ENCODE peak calls at places on chromosomes 3 and 15, in four cellular contexts. G is esophagus squamous epithelium, Z is sigmoid colon, B is transverse colon. S is an unnamed sample.

GRCh38 chr3:112090899-112091586 is 4.9 kb downstream of the C3orf52 start:
- DNase-seq in G (no peak), Z (no peak), B (peak; percentile 44), S (no peak)

GRCh38 chr15:101267320-101268104 is 9.8 kb downstream of the SELENOS start:
- DNase-seq in Z (no peak), G (no peak), B (no peak), S (no peak)

GRCh38 chr3:187693431-187693830 is 8.9 kb downstream of the RTP2 start:
- DNase-seq in B (no peak), G (no peak), Z (no peak), S (no peak)

GRCh38 chr3:18847583-18848197 is 300.6 kb upstream of the KCNH8 start:
- DNase-seq in Z (no peak), B (no peak), G (no peak), S (no peak)

GRCh38 chr3:111159391-111159790 is 87.8 kb downstream of the NECTIN3 start:
- DNase-seq in G (no peak), Z (no peak), B (no peak), S (no peak)

GRCh38 chr15:25717861-25718504 is 145.1 kb downstream of the ATP10A start:
- DNase-seq in G (no peak), Z (peak; percentile 55), B (no peak), S (no peak)

GRCh38 chr15:52379395-52380111 is 83.9 kb upstream of the MYO5C start:
- DNase-seq in Z (no peak), G (no peak), B (no peak), S (no peak)

GRCh38 chr15:80081390-80081789 is 21.9 kb downstream of the ZFAND6 start:
- DNase-seq in B (no peak), G (no peak), Z (no peak), S (no peak)

GRCh38 chr3:42700366-42701288 is 2.0 kb downstream of the HHATL start:
- DNase-seq in Z (no peak), G (no peak), B (no peak), S (no peak)

GRCh38 chr15:25673972-25674371 is 189.2 kb downstream of the ATP10A start:
- DNase-seq in G (no peak), Z (no peak), B (no peak), S (no peak)

GRCh38 chr3:112803472-112803871 is 43.2 kb downstream of the CD200R1L start:
- DNase-seq in Z (no peak), B (no peak), G (no peak), S (no peak)

GRCh38 chr3:33636125-33636855 is 81.8 kb downstream of the CLASP2 start:
- DNase-seq in G (no peak), Z (no peak), B (no peak), S (peak; percentile 12)

GRCh38 chr3:134090031-134090430 is 60.3 kb upstream of the SLCO2A1 start:
- DNase-seq in B (no peak), G (no peak), Z (no peak), S (no peak)

GRCh38 chr3:49401758-49402157 is 10.0 kb downstream of the RHOA start:
- DNase-seq in Z (no peak), G (no peak), B (no peak), S (no peak)

GRCh38 chr3:100216713-100217112 is 44.1 kb upstream of the TBC1D23 start:
- DNase-seq in Z (no peak), B (no peak), G (no peak), S (no peak)

GRCh38 chr3:171916888-171917287 is 73.7 kb downstream of the TMEM212 start:
- DNase-seq in B (no peak), G (no peak), Z (no peak), S (no peak)

GRCh38 chr15:43900964-43901363 is 74.2 kb downstream of the WDR76 start:
- DNase-seq in G (no peak), Z (no peak), B (no peak), S (no peak)

GRCh38 chr15:74799843-74800558 is 12.6 kb upstream of the LMAN1L start:
- DNase-seq in G (no peak), Z (peak; percentile 80), B (peak; percentile 91), S (peak; percentile 61)

GRCh38 chr3:47961815-47962606 is 54.2 kb downstream of the MAP4 start:
- DNase-seq in Z (no peak), G (no peak), B (no peak), S (no peak)

GRCh38 chr3:98890960-98891910 is 10.3 kb downstream of the DCBLD2 start:
- DNase-seq in Z (no peak), G (no peak), B (no peak), S (no peak)

GRCh38 chr15:98775498-98776230 is 127.3 kb downstream of the IGF1R start:
- DNase-seq in Z (no peak), G (no peak), B (no peak), S (no peak)

DNA sequence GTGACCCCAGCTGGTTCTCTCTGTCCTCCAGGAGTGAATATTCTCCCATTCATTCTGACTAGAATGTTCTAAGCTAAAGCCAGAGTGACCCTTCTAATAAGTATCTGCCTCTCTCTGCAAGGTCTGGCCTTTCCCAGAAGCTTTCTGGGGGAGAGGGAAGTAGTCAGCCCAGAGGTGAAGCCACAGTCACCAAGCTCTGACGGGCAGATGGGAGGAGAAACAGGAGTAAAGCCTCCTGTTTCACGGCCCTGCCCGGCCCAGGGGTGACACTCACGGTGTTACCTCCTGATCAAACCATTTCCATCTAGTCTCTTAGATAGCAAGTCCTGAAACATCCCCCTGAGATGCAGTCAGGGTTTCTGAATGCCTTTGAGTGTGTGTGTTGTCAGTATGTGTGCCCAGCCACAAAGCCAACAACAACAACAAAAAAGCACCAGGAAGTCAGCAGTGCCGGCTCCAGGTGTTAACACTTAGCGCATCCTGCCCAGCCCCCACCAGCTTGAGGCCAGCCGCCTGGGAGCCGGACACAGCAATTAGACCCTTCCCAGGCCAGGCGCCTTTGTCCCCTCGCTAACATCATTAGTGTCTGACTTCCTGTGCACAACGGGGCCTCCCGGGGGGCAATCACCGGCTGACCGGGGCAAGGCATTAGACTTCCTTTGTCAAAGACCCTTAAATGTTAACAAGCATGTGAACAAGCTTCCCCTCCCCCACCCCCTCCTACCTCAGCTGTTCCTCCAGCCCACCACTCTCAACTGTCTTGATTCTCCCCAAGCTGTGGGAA is 34.5 kb downstream of the IL17RD start:
- DNase-seq in B (no peak), Z (no peak), G (no peak), S (peak; percentile 51)
- TF ChIP-seq POLR2A in B (no peak), Z (no peak), G (no peak), S (no peak)

GRCh38 chr3:44976002-44976815 is at the start of the genes EXOSC7 and ZDHHC3:
- DNase-seq in Z (peak; percentile 93), G (peak; percentile 55), B (peak; percentile 89), S (peak; percentile 74)
- TF ChIP-seq POLR2A in Z (peak; percentile 18), G (peak; percentile 82), B (peak; percentile 89), S (peak; percentile 65)

GRCh38 chr3:146466596-146466995 is 2.8 kb downstream of the PLSCR2 start:
- DNase-seq in G (no peak), B (no peak), Z (no peak), S (no peak)

GRCh38 chr3:146471012-146471411 is 1.7 kb upstream of the PLSCR2 start:
- DNase-seq in G (no peak), B (no peak), Z (no peak), S (no peak)

GRCh38 chr3:146470424-146470990 is 1.1 kb upstream of the PLSCR2 start:
- DNase-seq in Z (no peak), G (no peak), B (no peak), S (no peak)

GRCh38 chr3:146468234-146468931 is 978 bp downstream of the PLSCR2 start:
- DNase-seq in Z (no peak), B (no peak), G (no peak), S (peak; percentile 32)

GRCh38 chr3:146469206-146470017 is at the start of gene PLSCR2:
- DNase-seq in B (peak; percentile 83), Z (peak; percentile 85), G (peak; percentile 11), S (peak; percentile 51)
- TF ChIP-seq POLR2A in B (peak; percentile 53), Z (no peak), G (peak; percentile 81), S (no peak)

GRCh38 chr15:83129791-83130190 is 22.3 kb downstream of the TM6SF1 start:
- DNase-seq in B (no peak), G (no peak), Z (no peak), S (no peak)
- TF ChIP-seq POLR2A in B (no peak), G (no peak), Z (no peak), S (no peak)

S was measured in tibial nerve.